ENCODE peak calls at places on chromosomes 3 and 15, in nine cellular contexts. One of them, this sample, is unnamed.

GRCh38 chr3:130897316-130897715 is 3.4 kb downstream of the ATP2C1 start:
- DNase-seq in EH: peak; percentile 20
- DNase-seq in NCI-H1105 treated with DMSO at 0.1 percent for 48 hours: no peak
- DNase-seq in left ventricle myocardium superior: no peak
- DNase-seq in T-helper 1 cell: no peak
- DNase-seq in CD4-positive, alpha-beta memory T cell: no peak
- DNase-seq in naive thymus-derived CD4-positive, alpha-beta T cell: no peak
- DNase-seq in sigmoid colon: no peak
- DNase-seq in amniotic epithelial cell: peak; percentile 31
- DNase-seq in this sample: no peak

GRCh38 chr3:29281265-29282228 is 676 bp downstream of the RBMS3 start:
- DNase-seq in sigmoid colon: peak; percentile 69
- DNase-seq in CD4-positive, alpha-beta memory T cell: no peak
- DNase-seq in T-helper 1 cell: no peak
- DNase-seq in NCI-H1105 treated with DMSO at 0.1 percent for 48 hours: no peak
- DNase-seq in EH: peak; percentile 66
- DNase-seq in left ventricle myocardium superior: peak; percentile 38
- DNase-seq in naive thymus-derived CD4-positive, alpha-beta T cell: peak; percentile 3
- DNase-seq in amniotic epithelial cell: peak; percentile 64
- DNase-seq in this sample: no peak

GRCh38 chr3:79618883-79619282 is 148.9 kb downstream of the ROBO1 start:
- DNase-seq in EH: no peak
- DNase-seq in naive thymus-derived CD4-positive, alpha-beta T cell: no peak
- DNase-seq in CD4-positive, alpha-beta memory T cell: no peak
- DNase-seq in amniotic epithelial cell: no peak
- DNase-seq in NCI-H1105 treated with DMSO at 0.1 percent for 48 hours: no peak
- DNase-seq in T-helper 1 cell: no peak
- DNase-seq in sigmoid colon: no peak
- DNase-seq in left ventricle myocardium superior: no peak
- DNase-seq in this sample: no peak

GRCh38 chr3:123064914-123065313 is 1.9 kb upstream of the PDIA5 start:
- DNase-seq in T-helper 1 cell: no peak
- DNase-seq in naive thymus-derived CD4-positive, alpha-beta T cell: no peak
- DNase-seq in amniotic epithelial cell: no peak
- DNase-seq in sigmoid colon: no peak
- DNase-seq in NCI-H1105 treated with DMSO at 0.1 percent for 48 hours: no peak
- DNase-seq in left ventricle myocardium superior: no peak
- DNase-seq in CD4-positive, alpha-beta memory T cell: no peak
- DNase-seq in EH: no peak
- DNase-seq in this sample: no peak

GRCh38 chr15:67836477-67836876 is 3.4 kb downstream of the RNU6-1 start:
- DNase-seq in amniotic epithelial cell: peak; percentile 29
- DNase-seq in NCI-H1105 treated with DMSO at 0.1 percent for 48 hours: no peak
- DNase-seq in T-helper 1 cell: no peak
- DNase-seq in naive thymus-derived CD4-positive, alpha-beta T cell: peak; percentile 59
- DNase-seq in left ventricle myocardium superior: no peak
- DNase-seq in CD4-positive, alpha-beta memory T cell: peak; percentile 52
- DNase-seq in sigmoid colon: peak; percentile 63
- DNase-seq in EH: peak; percentile 52
- DNase-seq in this sample: no peak

GRCh38 chr3:159785276-159785675 is 203.4 kb upstream of the IL12A start:
- DNase-seq in T-helper 1 cell: no peak
- DNase-seq in amniotic epithelial cell: no peak
- DNase-seq in NCI-H1105 treated with DMSO at 0.1 percent for 48 hours: peak; percentile 39
- DNase-seq in left ventricle myocardium superior: no peak
- DNase-seq in EH: peak; percentile 54
- DNase-seq in sigmoid colon: no peak
- DNase-seq in CD4-positive, alpha-beta memory T cell: no peak
- DNase-seq in naive thymus-derived CD4-positive, alpha-beta T cell: no peak
- DNase-seq in this sample: no peak

GRCh38 chr3:12944849-12945248 is 103.5 kb upstream of the RPL32 start:
- DNase-seq in CD4-positive, alpha-beta memory T cell: no peak
- DNase-seq in NCI-H1105 treated with DMSO at 0.1 percent for 48 hours: no peak
- DNase-seq in amniotic epithelial cell: no peak
- DNase-seq in EH: no peak
- DNase-seq in T-helper 1 cell: no peak
- DNase-seq in sigmoid colon: no peak
- DNase-seq in left ventricle myocardium superior: no peak
- DNase-seq in naive thymus-derived CD4-positive, alpha-beta T cell: no peak
- DNase-seq in this sample: no peak

GRCh38 chr15:63221346-63221745 is 31.9 kb downstream of the RAB8B start:
- DNase-seq in sigmoid colon: peak; percentile 66
- DNase-seq in NCI-H1105 treated with DMSO at 0.1 percent for 48 hours: no peak
- DNase-seq in T-helper 1 cell: no peak
- DNase-seq in EH: peak; percentile 50
- DNase-seq in left ventricle myocardium superior: no peak
- DNase-seq in naive thymus-derived CD4-positive, alpha-beta T cell: no peak
- DNase-seq in CD4-positive, alpha-beta memory T cell: no peak
- DNase-seq in amniotic epithelial cell: no peak
- DNase-seq in this sample: no peak

GRCh38 chr15:96362759-96363678 is 32.5 kb downstream of the NR2F2 start:
- DNase-seq in amniotic epithelial cell: no peak
- DNase-seq in EH: no peak
- DNase-seq in CD4-positive, alpha-beta memory T cell: no peak
- DNase-seq in NCI-H1105 treated with DMSO at 0.1 percent for 48 hours: no peak
- DNase-seq in naive thymus-derived CD4-positive, alpha-beta T cell: no peak
- DNase-seq in left ventricle myocardium superior: no peak
- DNase-seq in T-helper 1 cell: no peak
- DNase-seq in sigmoid colon: no peak
- DNase-seq in this sample: no peak

GRCh38 chr3:185583925-185584324 is 2.2 kb upstream of the SENP2 start:
- DNase-seq in naive thymus-derived CD4-positive, alpha-beta T cell: no peak
- DNase-seq in EH: no peak
- DNase-seq in T-helper 1 cell: no peak
- DNase-seq in sigmoid colon: no peak
- DNase-seq in CD4-positive, alpha-beta memory T cell: no peak
- DNase-seq in NCI-H1105 treated with DMSO at 0.1 percent for 48 hours: no peak
- DNase-seq in left ventricle myocardium superior: no peak
- DNase-seq in amniotic epithelial cell: no peak
- DNase-seq in this sample: no peak

GRCh38 chr3:144524531-144524930 is 552.9 kb downstream of the DIPK2A start:
- DNase-seq in left ventricle myocardium superior: no peak
- DNase-seq in NCI-H1105 treated with DMSO at 0.1 percent for 48 hours: no peak
- DNase-seq in CD4-positive, alpha-beta memory T cell: no peak
- DNase-seq in EH: no peak
- DNase-seq in amniotic epithelial cell: no peak
- DNase-seq in T-helper 1 cell: no peak
- DNase-seq in naive thymus-derived CD4-positive, alpha-beta T cell: no peak
- DNase-seq in sigmoid colon: no peak
- DNase-seq in this sample: no peak

GRCh38 chr3:14278265-14278798 is 99.7 kb downstream of the LSM3 start:
- DNase-seq in EH: no peak
- DNase-seq in left ventricle myocardium superior: no peak
- DNase-seq in amniotic epithelial cell: no peak
- DNase-seq in CD4-positive, alpha-beta memory T cell: no peak
- DNase-seq in sigmoid colon: no peak
- DNase-seq in naive thymus-derived CD4-positive, alpha-beta T cell: no peak
- DNase-seq in T-helper 1 cell: no peak
- DNase-seq in NCI-H1105 treated with DMSO at 0.1 percent for 48 hours: no peak
- DNase-seq in this sample: no peak

GRCh38 chr3:10155658-10156057 is 9.1 kb upstream of the IRAK2 start:
- DNase-seq in T-helper 1 cell: no peak
- DNase-seq in NCI-H1105 treated with DMSO at 0.1 percent for 48 hours: no peak
- DNase-seq in naive thymus-derived CD4-positive, alpha-beta T cell: no peak
- DNase-seq in EH: no peak
- DNase-seq in left ventricle myocardium superior: no peak
- DNase-seq in sigmoid colon: no peak
- DNase-seq in CD4-positive, alpha-beta memory T cell: no peak
- DNase-seq in amniotic epithelial cell: no peak
- DNase-seq in this sample: no peak

GRCh38 chr3:98732239-98733054 is 30.7 kb upstream of the ST3GAL6 start:
- DNase-seq in NCI-H1105 treated with DMSO at 0.1 percent for 48 hours: peak; percentile 51
- DNase-seq in naive thymus-derived CD4-positive, alpha-beta T cell: peak; percentile 20
- DNase-seq in left ventricle myocardium superior: peak; percentile 78
- DNase-seq in sigmoid colon: peak; percentile 72
- DNase-seq in amniotic epithelial cell: no peak
- DNase-seq in CD4-positive, alpha-beta memory T cell: no peak
- DNase-seq in T-helper 1 cell: peak; percentile 12
- DNase-seq in EH: peak; percentile 15
- DNase-seq in this sample: no peak

GRCh38 chr3:188947983-188948657 is 223.7 kb upstream of the TPRG1 start:
- DNase-seq in EH: peak; percentile 95
- DNase-seq in naive thymus-derived CD4-positive, alpha-beta T cell: no peak
- DNase-seq in T-helper 1 cell: no peak
- DNase-seq in left ventricle myocardium superior: peak; percentile 93
- DNase-seq in amniotic epithelial cell: peak; percentile 99
- DNase-seq in CD4-positive, alpha-beta memory T cell: no peak
- DNase-seq in NCI-H1105 treated with DMSO at 0.1 percent for 48 hours: peak; percentile 100
- DNase-seq in sigmoid colon: peak; percentile 99
- DNase-seq in this sample: peak; percentile 93

GRCh38 chr3:38647217-38647970 is 2.1 kb downstream of the SCN5A start:
- DNase-seq in left ventricle myocardium superior: no peak
- DNase-seq in T-helper 1 cell: no peak
- DNase-seq in amniotic epithelial cell: no peak
- DNase-seq in NCI-H1105 treated with DMSO at 0.1 percent for 48 hours: no peak
- DNase-seq in EH: no peak
- DNase-seq in naive thymus-derived CD4-positive, alpha-beta T cell: no peak
- DNase-seq in CD4-positive, alpha-beta memory T cell: no peak
- DNase-seq in sigmoid colon: peak; percentile 42
- DNase-seq in this sample: no peak

GRCh38 chr3:150787741-150788370 is 24.9 kb upstream of the SIAH2 start:
- DNase-seq in amniotic epithelial cell: peak; percentile 53
- DNase-seq in naive thymus-derived CD4-positive, alpha-beta T cell: peak; percentile 63
- DNase-seq in NCI-H1105 treated with DMSO at 0.1 percent for 48 hours: peak; percentile 78
- DNase-seq in left ventricle myocardium superior: peak; percentile 91
- DNase-seq in sigmoid colon: peak; percentile 87
- DNase-seq in CD4-positive, alpha-beta memory T cell: peak; percentile 78
- DNase-seq in T-helper 1 cell: peak; percentile 62
- DNase-seq in EH: peak; percentile 68
- DNase-seq in this sample: no peak

GRCh38 chr3:46902188-46902631 is 24.7 kb downstream of the PTH1R start:
- DNase-seq in sigmoid colon: no peak
- DNase-seq in NCI-H1105 treated with DMSO at 0.1 percent for 48 hours: no peak
- DNase-seq in EH: no peak
- DNase-seq in naive thymus-derived CD4-positive, alpha-beta T cell: no peak
- DNase-seq in T-helper 1 cell: no peak
- DNase-seq in amniotic epithelial cell: no peak
- DNase-seq in CD4-positive, alpha-beta memory T cell: peak; percentile 20
- DNase-seq in left ventricle myocardium superior: peak; percentile 24
- DNase-seq in this sample: no peak

GRCh38 chr3:108202080-108202479 is 20.1 kb downstream of the IFT57 start:
- DNase-seq in NCI-H1105 treated with DMSO at 0.1 percent for 48 hours: no peak
- DNase-seq in CD4-positive, alpha-beta memory T cell: no peak
- DNase-seq in amniotic epithelial cell: peak; percentile 59
- DNase-seq in sigmoid colon: no peak
- DNase-seq in left ventricle myocardium superior: no peak
- DNase-seq in naive thymus-derived CD4-positive, alpha-beta T cell: no peak
- DNase-seq in EH: peak; percentile 75
- DNase-seq in T-helper 1 cell: no peak
- DNase-seq in this sample: no peak

GRCh38 chr3:44950273-44950672 is 25.7 kb downstream of the ZDHHC3 start:
- DNase-seq in CD4-positive, alpha-beta memory T cell: no peak
- DNase-seq in NCI-H1105 treated with DMSO at 0.1 percent for 48 hours: no peak
- DNase-seq in naive thymus-derived CD4-positive, alpha-beta T cell: no peak
- DNase-seq in T-helper 1 cell: no peak
- DNase-seq in sigmoid colon: no peak
- DNase-seq in left ventricle myocardium superior: no peak
- DNase-seq in EH: no peak
- DNase-seq in amniotic epithelial cell: no peak
- DNase-seq in this sample: no peak

GRCh38 chr3:86990171-86990733 is 697 bp downstream of the VGLL3 start:
- DNase-seq in NCI-H1105 treated with DMSO at 0.1 percent for 48 hours: no peak
- DNase-seq in CD4-positive, alpha-beta memory T cell: no peak
- DNase-seq in left ventricle myocardium superior: no peak
- DNase-seq in sigmoid colon: peak; percentile 71
- DNase-seq in T-helper 1 cell: no peak
- DNase-seq in EH: peak; percentile 55
- DNase-seq in amniotic epithelial cell: no peak
- DNase-seq in naive thymus-derived CD4-positive, alpha-beta T cell: no peak
- DNase-seq in this sample: no peak

GRCh38 chr15:63381301-63382192 is at the start of gene CA12:
- DNase-seq in NCI-H1105 treated with DMSO at 0.1 percent for 48 hours: peak; percentile 37
- DNase-seq in T-helper 1 cell: no peak
- DNase-seq in left ventricle myocardium superior: peak; percentile 41
- DNase-seq in EH: peak; percentile 56
- DNase-seq in amniotic epithelial cell: peak; percentile 43
- DNase-seq in naive thymus-derived CD4-positive, alpha-beta T cell: no peak
- DNase-seq in sigmoid colon: peak; percentile 51
- DNase-seq in CD4-positive, alpha-beta memory T cell: no peak
- DNase-seq in this sample: no peak

This sample was measured in non-pigmented ciliary epithelial cell.